ENCODE peak calls at places on chromosomes 1 and 21, in eight cellular contexts. One of them, this sample, is unnamed.

GRCh38 chr1:90204036-90204594 is 209.2 kb downstream of the ZNF326 start:
- DNase-seq in astrocyte of the spinal cord: no peak
- DNase-seq in fibroblast of lung: no peak
- DNase-seq in AG10803: no peak
- DNase-seq in Panc1: no peak
- DNase-seq in foreskin fibroblast: no peak
- DNase-seq in hepatocyte: no peak
- DNase-seq in tibial nerve: no peak
- DNase-seq in this sample: no peak

GRCh38 chr1:116075981-116076380 is 35.2 kb upstream of the MAB21L3 start:
- DNase-seq in AG10803: no peak
- DNase-seq in tibial nerve: no peak
- DNase-seq in hepatocyte: peak; percentile 12
- DNase-seq in fibroblast of lung: no peak
- DNase-seq in Panc1: no peak
- DNase-seq in foreskin fibroblast: peak; percentile 63
- DNase-seq in astrocyte of the spinal cord: no peak
- DNase-seq in this sample: no peak

GRCh38 chr1:17605582-17606344 is 66.3 kb downstream of the ARHGEF10L start:
- DNase-seq in tibial nerve: peak; percentile 67
- DNase-seq in fibroblast of lung: peak; percentile 49
- DNase-seq in AG10803: peak; percentile 29
- DNase-seq in Panc1: no peak
- DNase-seq in hepatocyte: peak; percentile 41
- DNase-seq in foreskin fibroblast: peak; percentile 69
- DNase-seq in astrocyte of the spinal cord: no peak
- DNase-seq in this sample: peak; percentile 16

GRCh38 chr1:30488324-30488913 is 235.0 kb downstream of the MATN1 start:
- DNase-seq in fibroblast of lung: no peak
- DNase-seq in AG10803: no peak
- DNase-seq in tibial nerve: no peak
- DNase-seq in foreskin fibroblast: no peak
- DNase-seq in astrocyte of the spinal cord: no peak
- DNase-seq in hepatocyte: no peak
- DNase-seq in Panc1: no peak
- DNase-seq in this sample: no peak

GRCh38 chr1:210233216-210233494 is 559 bp downstream of the SERTAD4 start:
- DNase-seq in astrocyte of the spinal cord: no peak
- DNase-seq in Panc1: no peak
- DNase-seq in fibroblast of lung: no peak
- DNase-seq in AG10803: no peak
- DNase-seq in hepatocyte: peak; percentile 43
- DNase-seq in tibial nerve: no peak
- DNase-seq in foreskin fibroblast: peak; percentile 64
- DNase-seq in this sample: no peak

GRCh38 chr1:203306970-203307541 is 1.7 kb downstream of the BTG2 start:
- DNase-seq in fibroblast of lung: no peak
- DNase-seq in AG10803: no peak
- DNase-seq in hepatocyte: peak; percentile 36
- DNase-seq in foreskin fibroblast: no peak
- DNase-seq in tibial nerve: no peak
- DNase-seq in Panc1: no peak
- DNase-seq in astrocyte of the spinal cord: peak; percentile 24
- DNase-seq in this sample: no peak

GRCh38 chr1:167995038-167995437 is 58.2 kb upstream of the MPC2 start:
- DNase-seq in Panc1: no peak
- DNase-seq in foreskin fibroblast: no peak
- DNase-seq in tibial nerve: no peak
- DNase-seq in fibroblast of lung: peak; percentile 38
- DNase-seq in AG10803: no peak
- DNase-seq in astrocyte of the spinal cord: no peak
- DNase-seq in hepatocyte: no peak
- DNase-seq in this sample: no peak

GRCh38 chr1:109818351-109819325 is 54.9 kb upstream of the EPS8L3 start:
- DNase-seq in astrocyte of the spinal cord: no peak
- DNase-seq in fibroblast of lung: no peak
- DNase-seq in hepatocyte: no peak
- DNase-seq in tibial nerve: no peak
- DNase-seq in Panc1: no peak
- DNase-seq in foreskin fibroblast: no peak
- DNase-seq in AG10803: no peak
- DNase-seq in this sample: no peak

GRCh38 chr1:8412183-8412831 is 94.4 kb downstream of the SLC45A1 start:
- DNase-seq in fibroblast of lung: peak; percentile 83
- DNase-seq in AG10803: peak; percentile 85
- DNase-seq in Panc1: peak; percentile 85
- DNase-seq in foreskin fibroblast: peak; percentile 76
- DNase-seq in tibial nerve: peak; percentile 53
- DNase-seq in hepatocyte: peak; percentile 68
- DNase-seq in astrocyte of the spinal cord: peak; percentile 89
- DNase-seq in this sample: peak; percentile 93

GRCh38 chr1:2544875-2545638 is 11.1 kb upstream of the TNFRSF14 start:
- DNase-seq in fibroblast of lung: no peak
- DNase-seq in AG10803: no peak
- DNase-seq in tibial nerve: no peak
- DNase-seq in astrocyte of the spinal cord: no peak
- DNase-seq in Panc1: no peak
- DNase-seq in hepatocyte: peak; percentile 34
- DNase-seq in foreskin fibroblast: no peak
- DNase-seq in this sample: no peak

GRCh38 chr1:73770109-73770905 is 427.7 kb downstream of the LRRIQ3 start:
- DNase-seq in AG10803: no peak
- DNase-seq in fibroblast of lung: no peak
- DNase-seq in hepatocyte: no peak
- DNase-seq in foreskin fibroblast: no peak
- DNase-seq in tibial nerve: no peak
- DNase-seq in astrocyte of the spinal cord: no peak
- DNase-seq in Panc1: no peak
- DNase-seq in this sample: no peak

GRCh38 chr21:39911286-39911685 is 44.0 kb downstream of the PCP4 start:
- DNase-seq in astrocyte of the spinal cord: no peak
- DNase-seq in Panc1: no peak
- DNase-seq in tibial nerve: no peak
- DNase-seq in foreskin fibroblast: no peak
- DNase-seq in fibroblast of lung: no peak
- DNase-seq in AG10803: no peak
- DNase-seq in hepatocyte: no peak
- DNase-seq in this sample: no peak

DNA sequence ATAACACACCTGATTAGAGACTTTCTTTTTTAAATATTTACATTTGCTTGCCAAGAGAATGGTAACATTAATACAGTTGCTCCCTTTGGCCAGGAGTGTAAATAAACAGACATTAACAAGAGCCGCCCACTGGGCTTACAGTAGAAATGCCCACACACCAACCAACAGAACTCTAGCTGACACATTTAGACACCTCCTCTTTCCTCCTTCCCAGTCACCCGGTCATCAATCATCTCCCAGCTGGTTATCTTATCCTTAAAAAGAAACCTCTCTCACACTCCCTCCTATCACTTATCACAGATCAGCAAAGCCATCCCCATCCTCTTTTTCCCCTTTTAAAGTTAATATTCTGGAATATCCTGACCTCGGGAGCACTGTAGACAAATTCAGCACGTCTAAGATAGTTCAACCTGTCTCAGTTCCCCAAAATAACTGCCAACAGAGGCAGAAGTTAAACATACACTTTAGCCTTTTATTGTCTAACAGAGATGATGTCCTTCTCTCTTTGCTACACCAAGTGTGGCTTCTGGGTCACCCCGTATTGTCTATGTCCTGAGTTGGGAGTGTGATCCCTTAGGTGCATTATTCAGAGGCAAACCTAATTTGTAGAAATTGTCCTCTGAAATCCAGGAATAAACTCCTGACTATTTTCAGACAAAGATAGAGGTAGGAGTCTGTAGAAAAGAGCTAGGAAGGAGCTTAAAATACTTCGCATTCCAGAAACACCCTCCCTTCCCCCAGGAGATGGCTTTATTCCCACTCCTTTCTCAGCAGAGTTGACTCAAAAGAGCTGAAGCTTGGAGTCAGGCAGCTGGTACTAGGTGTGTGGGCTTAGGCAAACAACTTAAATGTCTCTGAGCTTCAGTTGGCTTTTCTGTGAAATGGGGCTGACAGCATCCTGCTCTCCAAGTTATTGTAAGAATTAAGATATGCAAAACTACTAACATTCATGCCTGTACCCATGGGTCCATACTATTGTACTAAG is 8.8 kb downstream of the MYCL start:
- DNase-seq in foreskin fibroblast: peak; percentile 66
- DNase-seq in hepatocyte: peak; percentile 52
- DNase-seq in astrocyte of the spinal cord: peak; percentile 78
- DNase-seq in Panc1: no peak
- DNase-seq in tibial nerve: no peak
- DNase-seq in AG10803: peak; percentile 83
- DNase-seq in fibroblast of lung: peak; percentile 40
- DNase-seq in this sample: peak; percentile 84
- H3K4me3 ChIP-seq in foreskin fibroblast: no peak overlapping the region
- H3K4me3 ChIP-seq in hepatocyte: no peak overlapping the region
- H3K4me3 ChIP-seq in astrocyte of the spinal cord: no peak overlapping the region
- H3K4me3 ChIP-seq in Panc1: no peak overlapping the region
- H3K4me3 ChIP-seq in tibial nerve: no peak overlapping the region
- H3K4me3 ChIP-seq in AG10803: no peak overlapping the region
- H3K4me3 ChIP-seq in fibroblast of lung: no peak overlapping the region
- H3K4me3 ChIP-seq in this sample: no peak overlapping the region

GRCh38 chr1:117531222-117531621 is 74.6 kb upstream of the TENT5C start:
- DNase-seq in astrocyte of the spinal cord: no peak
- DNase-seq in tibial nerve: no peak
- DNase-seq in AG10803: no peak
- DNase-seq in Panc1: no peak
- DNase-seq in foreskin fibroblast: no peak
- DNase-seq in fibroblast of lung: no peak
- DNase-seq in hepatocyte: no peak
- DNase-seq in this sample: no peak
- TF ChIP-seq CTCF in astrocyte of the spinal cord: no peak
- TF ChIP-seq CTCF in tibial nerve: no peak
- TF ChIP-seq CTCF in AG10803: no peak
- TF ChIP-seq CTCF in Panc1: no peak
- TF ChIP-seq CTCF in foreskin fibroblast: no peak
- TF ChIP-seq CTCF in fibroblast of lung: no peak
- TF ChIP-seq CTCF in hepatocyte: no peak
- TF ChIP-seq CTCF in this sample: no peak

GRCh38 chr1:146036990-146037646 is 15.6 kb upstream of the HJV start:
- DNase-seq in hepatocyte: peak; percentile 84
- DNase-seq in AG10803: peak; percentile 90
- DNase-seq in Panc1: peak; percentile 95
- DNase-seq in foreskin fibroblast: peak; percentile 93
- DNase-seq in fibroblast of lung: peak; percentile 94
- DNase-seq in tibial nerve: peak; percentile 83
- DNase-seq in astrocyte of the spinal cord: peak; percentile 91
- DNase-seq in this sample: peak; percentile 91

GRCh38 chr1:146034976-146035469 is 13.5 kb upstream of the HJV start:
- DNase-seq in AG10803: no peak
- DNase-seq in hepatocyte: no peak
- DNase-seq in fibroblast of lung: no peak
- DNase-seq in foreskin fibroblast: no peak
- DNase-seq in tibial nerve: no peak
- DNase-seq in astrocyte of the spinal cord: no peak
- DNase-seq in Panc1: no peak
- DNase-seq in this sample: peak; percentile 40

GRCh38 chr1:146036241-146036989 is 14.9 kb upstream of the HJV start:
- DNase-seq in AG10803: no peak
- DNase-seq in foreskin fibroblast: no peak
- DNase-seq in astrocyte of the spinal cord: peak; percentile 79
- DNase-seq in hepatocyte: no peak
- DNase-seq in Panc1: peak; percentile 78
- DNase-seq in fibroblast of lung: no peak
- DNase-seq in tibial nerve: no peak
- DNase-seq in this sample: no peak

GRCh38 chr1:146039844-146040194 is 18.3 kb upstream of the HJV start:
- DNase-seq in hepatocyte: no peak
- DNase-seq in fibroblast of lung: no peak
- DNase-seq in foreskin fibroblast: peak; percentile 9
- DNase-seq in Panc1: no peak
- DNase-seq in AG10803: no peak
- DNase-seq in tibial nerve: no peak
- DNase-seq in astrocyte of the spinal cord: no peak
- DNase-seq in this sample: no peak
- H3K4me3 ChIP-seq in hepatocyte: no peak overlapping the region
- H3K4me3 ChIP-seq in fibroblast of lung: no peak overlapping the region
- H3K4me3 ChIP-seq in foreskin fibroblast: peak overlapping the region; percentile 73
- H3K4me3 ChIP-seq in Panc1: peak overlapping the region; percentile 66
- H3K4me3 ChIP-seq in AG10803: no peak overlapping the region
- H3K4me3 ChIP-seq in tibial nerve: peak overlapping the region; percentile 76
- H3K4me3 ChIP-seq in astrocyte of the spinal cord: peak overlapping the region; percentile 8
- H3K4me3 ChIP-seq in this sample: no peak overlapping the region

DNA sequence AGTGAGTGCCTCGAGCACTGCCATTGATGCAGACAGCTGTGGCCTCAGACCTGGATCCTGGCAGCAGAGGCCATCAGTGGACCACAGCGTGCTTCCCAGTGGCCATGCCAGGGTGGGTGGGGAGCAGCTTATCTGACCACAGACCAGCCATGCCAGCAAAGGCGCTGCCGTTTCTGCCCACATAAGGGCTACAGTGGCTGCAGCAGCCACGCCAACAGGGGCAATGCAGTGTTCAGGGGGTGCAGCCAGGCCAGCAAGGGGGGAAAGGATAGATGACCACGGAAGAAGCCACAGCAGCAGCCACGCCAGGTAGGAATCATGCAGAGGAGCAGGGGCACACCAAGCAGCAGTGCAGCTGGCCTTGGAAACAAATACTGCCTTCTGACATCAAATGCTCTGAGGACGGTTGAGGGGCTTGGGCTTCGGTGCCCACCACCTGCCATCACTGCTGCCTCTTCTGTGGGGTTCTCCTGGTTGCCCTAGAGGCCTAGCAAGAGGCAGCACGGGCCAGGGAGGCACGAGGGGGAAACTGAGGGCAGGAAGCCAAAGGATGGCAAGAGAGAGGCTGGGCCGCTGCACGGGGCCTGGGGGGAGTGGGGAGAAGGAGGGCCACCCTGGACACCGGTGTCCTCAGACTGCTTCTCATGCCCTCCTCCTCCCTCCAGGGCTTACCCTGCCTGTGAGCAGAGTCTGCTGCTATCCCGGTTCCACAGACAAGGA is 94.7 kb upstream of the RUNX3 start:
- DNase-seq in tibial nerve: no peak
- DNase-seq in hepatocyte: no peak
- DNase-seq in AG10803: no peak
- DNase-seq in fibroblast of lung: no peak
- DNase-seq in astrocyte of the spinal cord: no peak
- DNase-seq in foreskin fibroblast: no peak
- DNase-seq in Panc1: no peak
- DNase-seq in this sample: no peak
- TF ChIP-seq CTCF in tibial nerve: no peak
- TF ChIP-seq CTCF in hepatocyte: no peak
- TF ChIP-seq CTCF in AG10803: no peak
- TF ChIP-seq CTCF in fibroblast of lung: no peak
- TF ChIP-seq CTCF in astrocyte of the spinal cord: no peak
- TF ChIP-seq CTCF in foreskin fibroblast: no peak
- TF ChIP-seq CTCF in Panc1: no peak
- TF ChIP-seq CTCF in this sample: no peak

DNA sequence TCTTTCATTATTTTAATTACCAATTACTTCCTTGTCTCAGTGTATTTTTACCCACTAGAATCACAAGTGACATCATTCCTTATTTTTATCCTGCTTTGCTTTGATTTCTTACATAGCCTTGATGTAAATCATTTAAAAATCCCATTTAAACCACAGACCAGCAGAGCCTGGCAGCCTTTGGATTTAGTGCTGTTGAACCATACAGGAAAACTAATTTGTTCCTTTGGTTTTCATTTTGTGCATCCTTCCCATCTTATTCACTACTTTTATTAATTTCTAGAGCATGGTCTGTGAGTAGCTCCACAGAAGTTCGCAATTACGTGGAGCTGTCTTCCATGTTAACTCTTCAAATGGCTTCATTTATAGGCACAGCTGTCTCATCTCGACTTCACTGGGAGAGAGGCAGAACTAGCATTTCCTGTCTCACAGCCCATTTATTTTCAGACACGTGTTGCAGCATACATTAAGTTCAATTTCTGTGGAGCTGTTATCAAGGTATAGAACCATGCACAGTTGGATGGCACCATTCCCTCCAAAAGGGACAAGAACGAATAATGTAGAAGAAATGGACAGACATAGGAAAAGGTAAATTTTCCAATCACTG is 235.3 kb downstream of the MRPL39 start:
- DNase-seq in foreskin fibroblast: peak; percentile 9
- DNase-seq in astrocyte of the spinal cord: peak; percentile 56
- DNase-seq in fibroblast of lung: peak; percentile 26
- DNase-seq in Panc1: no peak
- DNase-seq in hepatocyte: no peak
- DNase-seq in AG10803: peak; percentile 56
- DNase-seq in tibial nerve: no peak
- DNase-seq in this sample: no peak
- H3K4me3 ChIP-seq in foreskin fibroblast: no peak overlapping the region
- H3K4me3 ChIP-seq in astrocyte of the spinal cord: no peak overlapping the region
- H3K4me3 ChIP-seq in fibroblast of lung: no peak overlapping the region
- H3K4me3 ChIP-seq in Panc1: no peak overlapping the region
- H3K4me3 ChIP-seq in hepatocyte: no peak overlapping the region
- H3K4me3 ChIP-seq in AG10803: no peak overlapping the region
- H3K4me3 ChIP-seq in tibial nerve: no peak overlapping the region
- H3K4me3 ChIP-seq in this sample: no peak overlapping the region

This sample was measured in fibroblast of pulmonary artery.